ENCODE peak calls at places on chromosomes 7 and 10, in nine cellular contexts. V, H, I, M, S, A, D, U and E are unnamed samples.
A peak's percentile ranks its signal among the peaks of the same experiment; 100 is the strongest.

GRCh38 chr7:140079121-140079536 is 16.4 kb upstream of the PARP12 start:
- DNase-seq in V (no peak), H (peak; percentile 55), I (peak; percentile 82), M (no peak), S (peak; percentile 10), A (no peak), D (peak; percentile 59), U (no peak), E (peak; percentile 45)

GRCh38 chr10:28986856-28987255 is 302.0 kb upstream of the LYZL1 start:
- DNase-seq in V (no peak), H (no peak), I (no peak), M (no peak), S (no peak), A (no peak), D (no peak), U (no peak), E (no peak)

GRCh38 chr7:49773082-49773938 is at the start of gene VWC2:
- DNase-seq in V (no peak), H (no peak), I (peak; percentile 46), M (no peak), S (no peak), A (no peak), D (no peak), U (no peak), E (no peak)

GRCh38 chr7:44050915-44051560 is 6.5 kb downstream of the DBNL start:
- DNase-seq in V (no peak), H (no peak), I (peak; percentile 8), M (no peak), S (no peak), A (no peak), D (no peak), U (no peak), E (no peak)

GRCh38 chr7:47379629-47380324 is 202.1 kb downstream of the TNS3 start:
- DNase-seq in V (no peak), H (peak; percentile 67), I (peak; percentile 47), M (no peak), S (no peak), A (no peak), D (no peak), U (no peak), E (no peak)

GRCh38 chr7:19920705-19921104 is 147.3 kb upstream of the TMEM196 start:
- DNase-seq in V (no peak), H (no peak), I (peak; percentile 60), M (no peak), S (no peak), A (no peak), D (no peak), U (no peak), E (no peak)

GRCh38 chr10:83373659-83374058 is 765.6 kb upstream of the GHITM start:
- DNase-seq in V (no peak), H (peak; percentile 0), I (peak; percentile 50), M (no peak), S (no peak), A (no peak), D (no peak), U (no peak), E (no peak)

GRCh38 chr7:77266162-77266807 is 66.7 kb upstream of the FGL2 start:
- DNase-seq in V (no peak), H (no peak), I (no peak), M (no peak), S (no peak), A (no peak), D (no peak), U (no peak), E (no peak)

GRCh38 chr10:93352638-93353383 is 129.3 kb downstream of the MYOF start:
- DNase-seq in V (peak; percentile 31), H (peak; percentile 66), I (no peak), M (peak; percentile 16), S (no peak), A (no peak), D (peak; percentile 38), U (no peak), E (no peak)

GRCh38 chr7:50068026-50068425 is 25.0 kb downstream of the ZPBP start:
- DNase-seq in V (no peak), H (no peak), I (no peak), M (peak; percentile 47), S (no peak), A (no peak), D (peak; percentile 13), U (no peak), E (no peak)

GRCh38 chr10:22345301-22346086 is at the start of gene SPAG6:
- DNase-seq in V (no peak), H (peak; percentile 43), I (peak; percentile 90), M (peak; percentile 73), S (no peak), A (no peak), D (no peak), U (no peak), E (no peak)